ENCODE peak calls at places on chromosomes 4 and X, in eight cellular contexts. I is activated B cell treated with CpG ODN at 0.5 μM for 24 hours, Z is astrocyte of the spinal cord, C is endothelial cell, E is chondrocyte, P is IMR-90, N is GM13977, V is GM13976. U is an unnamed sample.
A peak's percentile ranks its signal among the peaks of the same experiment; 100 is the strongest.

GRCh38 chr4:121156822-121157769 is 7.0 kb downstream of the TNIP3 start:
- DNase-seq in Z (no peak), N (no peak), V (peak; percentile 18), C (peak; percentile 67), I (no peak), P (peak; percentile 15), E (no peak), U (peak; percentile 48)

GRCh38 chrX:106177106-106177981 is 9.2 kb downstream of the PWWP3B start:
- DNase-seq in C (no peak), V (no peak), P (no peak), I (no peak), E (no peak), Z (peak; percentile 77), N (no peak), U (peak; percentile 51)

GRCh38 chr4:38804654-38805295 is at the start of gene TLR1:
- DNase-seq in N (no peak), V (no peak), C (no peak), I (no peak), Z (peak; percentile 74), E (no peak), P (peak; percentile 64), U (no peak)

GRCh38 chr4:88060431-88060830 is 53.0 kb downstream of the PKD2 start:
- DNase-seq in P (no peak), I (no peak), E (no peak), Z (peak; percentile 3), V (no peak), C (no peak), N (no peak), U (no peak)

GRCh38 chr4:94680131-94680862 is 77.5 kb upstream of the BMPR1B start:
- DNase-seq in I (no peak), V (no peak), P (no peak), N (no peak), C (no peak), E (no peak), Z (no peak), U (no peak)

GRCh38 chr4:103400405-103400804 is 202.3 kb upstream of the CENPE start:
- DNase-seq in I (no peak), V (no peak), C (no peak), P (no peak), Z (peak; percentile 30), N (no peak), E (no peak), U (no peak)

GRCh38 chr4:113979157-113979972 is at the start of gene ARSJ:
- DNase-seq in Z (peak; percentile 88), P (peak; percentile 88), V (peak; percentile 27), C (peak; percentile 65), N (peak; percentile 38), E (no peak), I (no peak), U (peak; percentile 55)

GRCh38 chr4:139734201-139734874 is 68.7 kb downstream of the MGST2 start:
- DNase-seq in N (no peak), P (peak; percentile 65), V (no peak), E (no peak), Z (peak; percentile 50), I (no peak), C (no peak), U (no peak)

GRCh38 chrX:130055899-130056298 is 54.4 kb downstream of the ELF4 start:
- DNase-seq in Z (no peak), E (no peak), N (no peak), I (no peak), C (no peak), P (no peak), V (no peak), U (no peak)

GRCh38 chrX:103215768-103216085 is 819 bp downstream of the BEX4 start:
- DNase-seq in E (no peak), P (no peak), Z (peak; percentile 12), V (no peak), C (no peak), I (no peak), N (no peak), U (no peak)

GRCh38 chr4:8394125-8394524 is 46.4 kb downstream of the ACOX3 start:
- DNase-seq in P (peak; percentile 31), V (no peak), N (no peak), I (no peak), C (no peak), E (no peak), Z (peak; percentile 68), U (no peak)

GRCh38 chrX:137568741-137569469 is 3.0 kb downstream of the ZIC3 start:
- DNase-seq in P (no peak), Z (peak; percentile 14), I (no peak), E (no peak), C (no peak), N (no peak), V (no peak), U (no peak)

GRCh38 chr4:40555176-40555900 is 74.3 kb downstream of the RBM47 start:
- DNase-seq in E (no peak), C (no peak), V (no peak), N (no peak), I (no peak), P (no peak), Z (no peak), U (no peak)

GRCh38 chr4:159358226-159358625 is 255.3 kb downstream of the RAPGEF2 start:
- DNase-seq in P (peak; percentile 90), Z (peak; percentile 77), I (no peak), N (no peak), E (no peak), C (no peak), V (no peak), U (no peak)

GRCh38 chrX:152635941-152636340 is 1.8 kb upstream of the GABRQ start:
- DNase-seq in C (peak; percentile 41), P (peak; percentile 50), V (no peak), E (no peak), N (no peak), Z (peak; percentile 65), I (no peak), U (peak; percentile 35)

GRCh38 chrX:132591719-132592275 is 103.0 kb upstream of the MBNL3 start:
- DNase-seq in N (no peak), C (no peak), I (no peak), P (no peak), V (no peak), E (no peak), Z (no peak), U (no peak)

GRCh38 chr4:41120297-41121217 is 93.8 kb downstream of the APBB2 start:
- DNase-seq in P (peak; percentile 59), Z (peak; percentile 72), C (no peak), V (no peak), N (no peak), I (no peak), E (no peak), U (no peak)

GRCh38 chr4:143882892-143883291 is 22.5 kb downstream of the GYPE start:
- DNase-seq in N (no peak), C (no peak), E (no peak), Z (no peak), I (no peak), P (no peak), V (no peak), U (no peak)

GRCh38 chr4:150366487-150366999 is 215.4 kb upstream of the MAB21L2 start:
- DNase-seq in I (no peak), V (peak; percentile 50), E (no peak), Z (no peak), C (no peak), P (no peak), N (peak; percentile 37), U (peak; percentile 25)

GRCh38 chr4:85836588-85836987 is 361.6 kb downstream of the ARHGAP24 start:
- DNase-seq in I (no peak), N (no peak), C (no peak), P (peak; percentile 31), Z (no peak), V (no peak), E (no peak), U (no peak)

GRCh38 chr4:96455045-96455720 is 615.3 kb downstream of the PDHA2 start:
- DNase-seq in Z (no peak), P (no peak), I (no peak), N (no peak), E (peak; percentile 52), V (no peak), C (no peak), U (no peak)

GRCh38 chr4:174586651-174587050 is 64.4 kb upstream of the HPGD start:
- DNase-seq in P (no peak), V (no peak), Z (no peak), E (no peak), N (no peak), I (no peak), C (no peak), U (no peak)

GRCh38 chr4:7911044-7911578 is 28.6 kb downstream of the AFAP1 start:
- DNase-seq in P (peak; percentile 95), Z (peak; percentile 76), N (no peak), I (no peak), C (no peak), E (no peak), V (no peak), U (peak; percentile 9)

GRCh38 chr4:180615746-180616145 is 1627.5 kb upstream of the TENM3 start:
- DNase-seq in P (no peak), V (no peak), C (no peak), Z (no peak), N (no peak), I (no peak), E (no peak), U (no peak)
- TF ChIP-seq CTCF in P (no peak), V (no peak), C (peak; percentile 15), Z (no peak), N (no peak), I (no peak), E (peak; percentile 21), U (peak; percentile 32)

DNA sequence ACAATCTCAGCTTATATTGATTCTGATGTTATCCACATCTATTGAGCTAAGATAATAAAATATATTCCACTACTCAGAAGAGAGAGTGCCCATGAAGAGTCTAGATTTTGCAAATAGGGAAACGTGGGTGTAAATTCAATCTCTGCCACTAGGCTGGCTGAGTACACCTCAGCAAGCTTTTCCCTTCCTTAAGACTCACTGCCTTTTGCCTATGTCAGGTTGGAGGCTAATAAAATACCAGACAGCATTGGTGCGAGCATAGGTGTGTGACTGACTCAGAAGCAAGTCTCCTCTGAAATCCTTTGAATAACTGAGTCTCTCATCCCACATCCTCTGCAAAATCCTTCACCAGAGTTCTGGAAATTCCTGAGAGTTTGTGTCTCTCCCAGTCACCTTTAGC is 405.4 kb upstream of the CPEB2 start:
- DNase-seq in Z (no peak), I (no peak), C (no peak), V (no peak), N (no peak), P (no peak), E (no peak), U (no peak)
- TF ChIP-seq CTCF in Z (peak; percentile 17), I (no peak), C (peak; percentile 54), V (no peak), N (no peak), P (no peak), E (peak; percentile 18), U (peak; percentile 44)

GRCh38 chr4:5032825-5033224 is 13.6 kb upstream of the CYTL1 start:
- DNase-seq in V (no peak), E (no peak), Z (no peak), I (no peak), N (no peak), C (no peak), P (no peak), U (no peak)
- TF ChIP-seq CTCF in V (no peak), E (no peak), Z (no peak), I (no peak), N (no peak), C (no peak), P (no peak), U (no peak)

DNA sequence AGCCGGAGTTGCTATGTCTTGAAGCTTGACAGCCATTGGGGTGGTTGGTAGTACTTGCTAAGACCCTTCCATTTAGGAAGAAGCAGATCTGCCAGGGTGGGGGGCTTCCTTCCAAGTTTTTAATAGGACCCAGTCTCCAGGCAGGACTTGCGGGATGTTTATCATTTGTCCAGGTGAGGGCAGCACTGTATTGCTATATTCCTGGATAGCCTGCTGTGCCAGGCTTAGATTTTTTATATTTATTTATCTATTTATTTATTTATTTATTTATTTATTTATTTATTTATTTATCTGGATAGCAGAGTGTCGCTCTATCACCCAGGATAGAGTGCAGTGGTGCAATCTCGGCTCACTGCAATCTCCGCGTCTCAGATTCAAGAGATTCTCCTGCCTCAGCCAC is 87.4 kb upstream of the CT45A1 start:
- DNase-seq in Z (no peak), V (no peak), C (peak; percentile 38), N (no peak), P (no peak), E (no peak), I (no peak), U (no peak)
- TF ChIP-seq CTCF in Z (no peak), V (no peak), C (peak; percentile 27), N (peak; percentile 44), P (peak; percentile 10), E (peak; percentile 61), I (no peak), U (peak; percentile 41)